ENCODE peak calls at places on chromosomes 11 and 22, in four cellular contexts. S, G, R and Q are unnamed samples.
A peak's percentile ranks its signal among the peaks of the same experiment; 100 is the strongest.

GRCh38 chr11:35629914-35630313 is 11.7 kb downstream of the FJX1 start:
- DNase-seq in S (no peak), G (peak; percentile 86), R (peak; percentile 98), Q (no peak)

GRCh38 chr11:77207019-77207485 is 79.0 kb downstream of the MYO7A start:
- DNase-seq in S (peak; percentile 58), G (no peak), R (no peak), Q (no peak)

GRCh38 chr11:76551400-76551799 is 106.6 kb downstream of the EMSY start:
- DNase-seq in S (no peak), G (no peak), R (no peak), Q (no peak)

GRCh38 chr11:125494987-125495725 is 909 bp downstream of the FEZ1 start:
- DNase-seq in S (peak; percentile 59), G (no peak), R (no peak), Q (no peak)

GRCh38 chr22:29476116-29476515 is 3.9 kb upstream of the NEFH start:
- DNase-seq in S (no peak), G (no peak), R (no peak), Q (no peak)

GRCh38 chr11:129434641-129435498 is 59.2 kb downstream of the BARX2 start:
- DNase-seq in S (no peak), G (no peak), R (no peak), Q (no peak)

GRCh38 chr22:48574776-48575566 is 1252.7 kb downstream of the BRD1 start:
- DNase-seq in S (no peak), G (no peak), R (no peak), Q (no peak)

GRCh38 chr22:36103891-36104290 is 56.7 kb downstream of the APOL3 start:
- DNase-seq in S (no peak), G (no peak), R (no peak), Q (no peak)

GRCh38 chr11:5489571-5490357 is 1.3 kb downstream of the OR52D1 start:
- DNase-seq in S (no peak), G (no peak), R (no peak), Q (no peak)

GRCh38 chr11:36509265-36509664 is 807 bp downstream of the TRAF6 start:
- DNase-seq in S (no peak), G (no peak), R (no peak), Q (no peak)

GRCh38 chr11:1757861-1758610 is 5.7 kb downstream of the CTSD start:
- DNase-seq in S (no peak), G (no peak), R (no peak), Q (no peak)
- H3K4me3 ChIP-seq in S (no peak overlapping the region), G (no peak overlapping the region), R (no peak overlapping the region), Q (peak overlapping the region; percentile 37)

DNA sequence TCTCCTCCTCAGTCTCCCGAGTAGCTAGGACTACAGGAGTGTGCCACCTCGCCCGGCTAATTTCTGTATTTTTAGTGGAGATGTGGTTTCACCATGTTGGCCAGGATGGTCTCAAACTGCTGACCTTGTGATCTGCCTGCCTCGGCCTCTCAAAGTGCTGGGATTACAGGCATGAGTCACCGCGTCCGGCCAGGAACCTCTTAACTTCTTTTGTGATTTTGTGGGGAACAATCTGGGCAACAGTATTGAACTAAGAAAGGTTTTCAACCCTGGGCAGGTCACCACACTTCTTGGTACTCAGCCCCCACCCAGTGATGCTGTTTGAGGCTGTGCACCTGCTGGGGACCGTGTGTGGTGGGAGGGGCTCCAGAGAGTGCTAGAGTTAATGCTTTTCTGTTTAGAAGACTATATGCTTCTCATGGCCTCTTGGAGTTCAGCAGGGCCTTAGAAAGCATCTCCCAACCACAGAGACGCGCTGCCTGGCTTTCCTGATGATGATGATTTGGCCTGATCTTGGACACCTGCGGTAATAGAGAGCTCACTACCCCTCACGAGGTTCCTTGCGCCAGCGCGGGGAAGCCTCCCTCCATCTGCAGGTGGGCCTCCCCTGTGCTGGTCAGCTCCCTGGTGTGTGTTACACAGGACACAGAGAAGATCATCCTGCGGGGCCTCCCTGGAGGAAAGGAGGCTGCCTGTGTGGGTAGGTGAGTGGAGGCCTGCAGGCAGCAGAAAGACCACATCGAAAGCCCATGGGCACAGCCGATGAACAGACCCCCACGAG is 1.2 kb downstream of the DENND6B start:
- DNase-seq in S (no peak), G (no peak), R (no peak), Q (no peak)
- H3K4me3 ChIP-seq in S (peak overlapping the region; percentile 74), G (peak overlapping the region; percentile 80), R (peak overlapping the region; percentile 62), Q (no peak overlapping the region)

DNA sequence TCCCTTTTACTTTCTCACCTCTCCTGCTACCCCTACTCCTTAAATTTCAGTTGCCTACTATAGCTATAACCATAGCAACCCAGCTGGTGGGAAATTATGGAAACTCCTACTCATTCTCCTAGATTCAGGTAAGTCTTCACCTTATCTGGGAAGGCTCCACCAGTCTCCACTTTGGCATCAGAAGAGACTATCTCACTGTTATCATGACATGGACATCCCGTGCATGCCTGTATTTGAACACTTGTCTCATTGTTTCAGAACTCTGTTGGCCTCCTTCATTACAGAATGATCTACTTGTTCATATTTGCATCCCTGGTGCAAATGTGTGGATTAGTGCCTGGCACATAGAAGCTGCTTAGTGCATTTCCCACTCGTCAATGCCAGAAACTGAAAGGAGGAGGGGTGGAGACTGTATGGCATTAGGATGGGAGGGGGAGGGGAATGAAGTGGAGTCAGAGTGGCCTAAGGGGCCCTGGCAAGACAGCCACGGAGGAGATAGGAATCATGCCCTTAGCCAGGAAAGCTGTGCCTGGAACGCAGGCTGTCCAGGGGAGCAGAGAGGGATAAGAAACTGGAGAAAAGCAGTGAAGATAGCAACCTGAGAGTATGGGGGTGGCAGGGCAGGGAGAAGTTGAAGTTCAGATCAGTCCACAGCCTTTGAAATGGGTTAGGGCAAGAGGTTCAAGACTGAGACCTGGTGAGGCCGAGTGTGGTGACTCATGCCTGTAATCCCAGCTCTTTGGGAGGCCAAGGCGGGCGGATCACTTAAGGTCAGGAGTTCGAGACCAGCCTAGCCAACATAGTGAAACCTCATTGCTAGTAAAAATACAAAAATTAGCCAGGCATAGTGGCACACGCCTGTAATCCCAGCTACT is 53.8 kb upstream of the CAPRIN1 start:
- DNase-seq in S (no peak), G (no peak), R (no peak), Q (no peak)
- H3K4me3 ChIP-seq in S (no peak overlapping the region), G (peak overlapping the region; percentile 47), R (no peak overlapping the region), Q (no peak overlapping the region)

GRCh38 chr11:19867064-19867463 is 154.4 kb downstream of the NAV2 start:
- DNase-seq in S (no peak), G (no peak), R (no peak), Q (no peak)
- H3K4me3 ChIP-seq in S (no peak overlapping the region), G (no peak overlapping the region), R (no peak overlapping the region), Q (no peak overlapping the region)

DNA sequence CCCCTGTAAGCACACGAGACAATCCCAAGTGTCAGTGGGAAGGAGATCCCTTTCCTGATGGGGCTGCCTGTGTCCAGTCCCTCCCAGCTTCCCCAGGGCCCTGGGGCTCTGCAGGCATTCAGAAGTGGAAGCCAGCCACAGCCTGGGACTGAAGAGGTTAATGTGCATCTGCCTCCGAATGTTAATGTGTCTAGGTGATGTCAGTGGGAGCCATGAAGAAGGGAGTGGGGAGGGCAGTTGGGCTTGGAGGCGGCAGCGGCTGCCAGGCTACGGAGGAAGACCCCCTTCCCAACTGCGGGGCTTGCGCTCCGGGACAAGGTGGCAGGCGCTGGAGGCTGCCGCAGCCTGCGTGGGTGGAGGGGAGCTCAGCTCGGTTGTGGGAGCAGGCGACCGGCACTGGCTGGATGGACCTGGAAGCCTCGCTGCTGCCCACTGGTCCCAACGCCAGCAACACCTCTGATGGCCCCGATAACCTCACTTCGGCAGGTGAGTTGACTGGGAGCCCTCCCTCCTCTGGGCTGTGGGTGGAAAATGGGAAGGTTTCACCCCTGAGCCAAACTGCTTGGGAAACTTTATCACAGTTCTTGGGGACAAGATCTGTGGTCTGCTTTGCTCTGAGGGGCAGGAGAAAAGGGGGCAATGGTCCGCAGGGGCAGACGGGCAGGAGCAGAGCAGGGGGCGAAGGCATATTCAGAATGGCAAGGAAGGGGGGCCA is at the start of gene MCHR1:
- DNase-seq in S (no peak), G (no peak), R (no peak), Q (no peak)
- H3K4me3 ChIP-seq in S (peak within 1 kb of the TSS; percentile 35), G (no peak within 1 kb of the TSS), R (peak within 1 kb of the TSS; percentile 34), Q (no peak within 1 kb of the TSS)

GRCh38 chr11:66101055-66101454 is 31.0 kb downstream of the PACS1 start:
- DNase-seq in S (no peak), G (no peak), R (no peak), Q (no peak)
- H3K4me3 ChIP-seq in S (no peak overlapping the region), G (no peak overlapping the region), R (no peak overlapping the region), Q (peak overlapping the region; percentile 38)

DNA sequence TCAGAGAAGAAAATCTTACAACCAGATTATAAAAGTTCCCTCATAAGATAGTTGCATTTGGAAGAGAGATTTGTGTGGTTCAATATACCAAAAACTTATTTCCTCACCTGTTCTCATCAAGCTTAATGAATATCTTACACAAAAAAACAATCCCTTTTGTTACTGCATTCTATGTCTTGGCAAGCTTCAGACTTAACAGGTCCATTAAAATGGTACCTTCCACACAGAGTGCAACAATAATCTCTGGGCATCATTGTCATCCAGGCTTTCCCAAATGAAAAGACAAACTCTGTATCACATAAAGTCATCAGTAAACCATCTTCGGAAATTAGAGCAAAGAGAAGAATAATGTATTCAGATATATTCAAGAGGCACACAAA is 739.6 kb upstream of the API5 start:
- DNase-seq in S (no peak), G (no peak), R (no peak), Q (no peak)
- H3K4me3 ChIP-seq in S (no peak overlapping the region), G (no peak overlapping the region), R (no peak overlapping the region), Q (no peak overlapping the region)

GRCh38 chr22:44325718-44326548 is 13.2 kb upstream of the SHISAL1 start:
- DNase-seq in S (no peak), G (no peak), R (peak; percentile 14), Q (no peak)
- H3K4me3 ChIP-seq in S (peak overlapping the region; percentile 55), G (no peak overlapping the region), R (peak overlapping the region; percentile 53), Q (peak overlapping the region; percentile 27)